ENCODE peak calls at places on chromosomes 2 and 18, in five cellular contexts. B, C, F, A and V are unnamed samples.
A peak's percentile ranks its signal among the peaks of the same experiment; 100 is the strongest.

GRCh38 chr2:61537590-61538178 is 472 bp downstream of the XPO1 start:
- DNase-seq in B (peak; percentile 50), C (no peak), F (peak; percentile 57), A (no peak), V (no peak)

GRCh38 chr18:5738561-5738960 is 156.8 kb downstream of the TMEM200C start:
- DNase-seq in B (no peak), C (no peak), F (no peak), A (no peak), V (no peak)

GRCh38 chr2:191845248-191845715 is 1.6 kb downstream of the CAVIN2 start:
- DNase-seq in B (peak; percentile 64), C (no peak), F (peak; percentile 40), A (peak; percentile 83), V (no peak)

GRCh38 chr2:60886962-60887361 is 5.6 kb downstream of the REL start:
- DNase-seq in B (no peak), C (no peak), F (no peak), A (no peak), V (no peak)

GRCh38 chr18:62365420-62365819 is 40.3 kb downstream of the TNFRSF11A start:
- DNase-seq in B (no peak), C (no peak), F (no peak), A (no peak), V (no peak)

GRCh38 chr2:206511283-206511682 is 68.0 kb downstream of the ADAM23 start:
- DNase-seq in B (no peak), C (no peak), F (no peak), A (no peak), V (no peak)

GRCh38 chr2:195105581-195105980 is 551.4 kb upstream of the SLC39A10 start:
- DNase-seq in B (no peak), C (no peak), F (no peak), A (no peak), V (no peak)

GRCh38 chr2:3459185-3460015 is 59.9 kb downstream of the ADI1 start:
- DNase-seq in B (peak; percentile 64), C (no peak), F (no peak), A (no peak), V (peak; percentile 29)

GRCh38 chr2:238841542-238842181 is 6.2 kb upstream of the TWIST2 start:
- DNase-seq in B (no peak), C (no peak), F (no peak), A (no peak), V (no peak)

GRCh38 chr2:186569906-186570305 is 19.9 kb upstream of the ITGAV start:
- DNase-seq in B (no peak), C (no peak), F (no peak), A (no peak), V (no peak)

GRCh38 chr2:226763320-226763719 is 36.3 kb downstream of the IRS1 start:
- DNase-seq in B (no peak), C (no peak), F (no peak), A (no peak), V (no peak)
- H3K9me3 ChIP-seq in B (no peaks in the 10 kb centered on the region), C (no peaks in the 10 kb centered on the region), F (no peaks in the 10 kb centered on the region), A (no peaks in the 10 kb centered on the region), V (no peaks in the 10 kb centered on the region)

DNA sequence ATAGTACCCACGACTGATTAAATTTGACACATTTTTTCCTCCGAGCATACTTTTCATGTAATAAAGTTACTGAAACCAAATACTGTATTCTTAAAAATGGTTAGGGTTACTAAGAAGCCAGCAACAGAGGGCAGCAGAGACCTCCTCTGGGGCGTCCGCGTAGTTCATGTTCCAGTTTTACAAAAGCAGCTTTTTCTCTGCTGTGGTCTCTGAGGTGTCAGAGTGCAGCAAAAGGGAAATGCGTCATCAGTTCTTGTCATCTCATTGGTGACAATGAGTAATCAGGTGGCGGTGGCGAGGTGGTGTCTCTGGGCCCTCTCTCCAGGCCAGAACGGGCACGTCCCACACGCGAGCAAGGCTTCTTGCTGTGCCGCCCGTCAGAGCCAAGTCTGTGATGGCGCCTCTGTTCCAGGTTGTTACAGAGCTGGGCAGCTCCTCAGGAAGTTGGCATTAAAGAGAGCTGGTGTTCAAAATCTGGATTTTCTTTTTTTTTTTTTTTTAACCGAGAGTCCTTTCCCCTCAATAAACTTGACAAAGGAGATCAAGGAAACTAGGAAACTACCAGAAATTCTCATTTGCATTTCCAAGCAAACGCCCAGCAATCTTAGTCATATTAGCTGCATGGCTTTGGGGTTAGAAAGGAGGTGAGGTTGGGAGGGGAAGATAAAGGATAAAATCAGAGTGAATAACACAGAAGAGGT is 98.6 kb upstream of the BZW1 start:
- DNase-seq in B (peak; percentile 81), C (peak; percentile 81), F (peak; percentile 81), A (peak; percentile 89), V (peak; percentile 86)
- TF ChIP-seq POLR2A in B (peak; percentile 48), C (peak; percentile 86), F (peak; percentile 34), A (peak; percentile 30), V (no peak)

GRCh38 chr2:24863636-24864035 is 56.4 kb downstream of the ADCY3 start:
- DNase-seq in B (no peak), C (no peak), F (no peak), A (no peak), V (no peak)
- TF ChIP-seq CTCF in B (no peak), C (no peak), F (no peak), A (no peak), V (no peak)

GRCh38 chr2:9857814-9858729 is 14.8 kb downstream of the TAF1B start:
- DNase-seq in B (no peak), C (no peak), F (no peak), A (no peak), V (no peak)
- H3K9me3 ChIP-seq in B (no peaks in the 10 kb centered on the region), C (peaks cover 6% of the 10 kb centered on the region), F (no peaks in the 10 kb centered on the region), A (peaks cover 2% of the 10 kb centered on the region), V (peaks cover 16% of the 10 kb centered on the region)

GRCh38 chr2:110115291-110116032 is at the start of gene MALL:
- DNase-seq in B (no peak), C (peak; percentile 88), F (no peak), A (no peak), V (peak; percentile 58)
- TF ChIP-seq POLR2A in B (peak; percentile 51), C (peak; percentile 97), F (no peak), A (peak; percentile 44), V (no peak)

GRCh38 chr2:98871506-98871905 is 64.5 kb downstream of the CRACDL start:
- DNase-seq in B (no peak), C (no peak), F (no peak), A (no peak), V (no peak)

GRCh38 chr2:98869272-98869641 is 66.8 kb downstream of the CRACDL start:
- DNase-seq in B (no peak), C (peak; percentile 92), F (no peak), A (no peak), V (peak; percentile 92)

GRCh38 chr2:98868548-98869271 is 67.3 kb downstream of the CRACDL start:
- DNase-seq in B (no peak), C (no peak), F (no peak), A (no peak), V (no peak)

GRCh38 chr2:98870516-98871158 is 65.4 kb downstream of the CRACDL start:
- DNase-seq in B (no peak), C (no peak), F (no peak), A (no peak), V (no peak)

GRCh38 chr2:98869868-98870267 is 66.2 kb downstream of the CRACDL start:
- DNase-seq in B (no peak), C (peak; percentile 85), F (no peak), A (no peak), V (peak; percentile 91)
- TF ChIP-seq CTCF in B (no peak), C (no peak), F (no peak), A (no peak), V (no peak)

GRCh38 chr2:76310894-76311293 is 600.2 kb upstream of the GCFC2 start:
- DNase-seq in B (no peak), C (no peak), F (no peak), A (no peak), V (no peak)
- H3K9me3 ChIP-seq in B (no peaks in the 10 kb centered on the region), C (no peaks in the 10 kb centered on the region), F (no peaks in the 10 kb centered on the region), A (no peaks in the 10 kb centered on the region), V (no peaks in the 10 kb centered on the region)

GRCh38 chr2:19785432-19785831 is 116.4 kb downstream of the TTC32 start:
- DNase-seq in B (no peak), C (no peak), F (no peak), A (no peak), V (no peak)
- TF ChIP-seq POLR2A in B (no peak), C (no peak), F (no peak), A (no peak), V (no peak)